ENCODE peak calls at places on chromosomes 6 and 20, in six cellular contexts. S is fibroblast of the aortic adventitia, Q is NB4, D is foreskin fibroblast, W is H1, N is astrocyte. E is an unnamed sample.

GRCh38 chr20:12640255-12640654 is 368.5 kb upstream of the SPTLC3 start:
- DNase-seq in S (no peak), Q (no peak), D (no peak), W (no peak), N (no peak), E (no peak)

GRCh38 chr6:137370871-137371633 is 123.1 kb downstream of the OLIG3 start:
- DNase-seq in S (no peak), Q (peak), D (no peak), W (no peak), N (no peak), E (no peak)

GRCh38 chr20:44083220-44083933 is 103.6 kb downstream of the JPH2 start:
- DNase-seq in S (peak), Q (no peak), D (peak), W (no peak), N (peak), E (peak)

GRCh38 chr20:49937023-49937929 is 1.1 kb downstream of the RNF114 start:
- DNase-seq in S (no peak), Q (peak), D (no peak), W (no peak), N (no peak), E (no peak)

GRCh38 chr20:43322851-43323250 is 133.1 kb upstream of the PTPRT start:
- DNase-seq in S (peak), Q (no peak), D (no peak), W (no peak), N (no peak), E (peak)

GRCh38 chr6:52620906-52621190 is 44.0 kb upstream of the TRAM2 start:
- DNase-seq in S (peak), Q (no peak), D (no peak), W (no peak), N (no peak), E (no peak)

GRCh38 chr6:150142657-150143501 is at the start of gene PPP1R14C:
- DNase-seq in S (no peak), Q (no peak), D (no peak), W (peak), N (peak), E (no peak)

GRCh38 chr6:25218346-25218745 is 60.8 kb upstream of the CARMIL1 start:
- DNase-seq in S (no peak), Q (no peak), D (no peak), W (no peak), N (no peak), E (no peak)

GRCh38 chr6:108570518-108570917 is 9.8 kb downstream of the FOXO3 start:
- DNase-seq in S (no peak), Q (no peak), D (no peak), W (no peak), N (no peak), E (no peak)

GRCh38 chr6:139912735-139913400 is 538.4 kb upstream of the CITED2 start:
- DNase-seq in S (no peak), Q (no peak), D (no peak), W (no peak), N (no peak), E (no peak)

GRCh38 chr20:40682104-40683045 is 6.7 kb downstream of the MAFB start:
- DNase-seq in S (peak), Q (no peak), D (no peak), W (peak), N (no peak), E (peak)

GRCh38 chr6:165663283-165663735 is 268 bp upstream of the PDE10A start:
- DNase-seq in S (peak), Q (no peak), D (peak), W (peak), N (no peak), E (peak)

GRCh38 chr6:122788208-122788607 is 850 bp upstream of the SMPDL3A start:
- DNase-seq in S (no peak), Q (no peak), D (no peak), W (no peak), N (no peak), E (no peak)
- H3K4me3 ChIP-seq in S (no peak), Q (no peak), D (peak), W (no peak), N (no peak), E (no peak)

GRCh38 chr6:56618050-56618449 is 24.6 kb downstream of the DST start:
- DNase-seq in S (no peak), Q (no peak), D (no peak), W (peak), N (no peak), E (no peak)
- TF ChIP-seq CTCF in S (peak), Q (no peak), D (peak), W (no peak), N (peak), E (peak)

GRCh38 chr20:3307078-3307477 is 68.1 kb upstream of the SLC4A11 start:
- DNase-seq in S (no peak), Q (no peak), D (no peak), W (no peak), N (no peak), E (no peak)
- H3K4me3 ChIP-seq in S (no peak), Q (no peak), D (no peak), W (no peak), N (no peak), E (no peak)

GRCh38 chr6:7993952-7994351 is 70.2 kb downstream of the BLOC1S5 start:
- DNase-seq in S (no peak), Q (peak), D (no peak), W (no peak), N (no peak), E (no peak)
- TF ChIP-seq CTCF in S (no peak), Q (no peak), D (no peak), W (peak), N (no peak), E (no peak)

DNA sequence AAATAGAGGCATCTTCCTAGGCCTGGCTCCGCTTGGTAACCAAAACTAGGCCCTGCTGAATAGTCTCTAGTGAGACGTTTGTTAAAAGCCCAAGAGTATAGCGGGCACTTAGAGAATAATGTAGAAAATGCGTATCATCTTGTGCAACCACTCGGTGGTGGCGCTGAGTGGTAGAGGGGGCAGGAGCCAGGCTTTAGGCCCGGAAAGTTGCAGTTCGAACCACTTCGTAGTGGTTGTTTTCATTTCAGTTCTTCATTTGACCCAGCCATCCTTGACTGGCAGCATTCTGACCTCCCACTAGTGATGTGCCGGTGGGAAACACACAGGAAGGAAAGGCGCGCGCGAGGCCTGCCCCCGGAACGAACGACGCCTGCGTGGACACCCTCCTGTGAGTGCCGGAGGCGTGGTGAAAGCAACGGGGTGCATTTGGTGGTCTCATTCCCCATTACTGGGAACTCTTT is 18.0 kb downstream of the GPX5 start:
- DNase-seq in S (peak), Q (peak), D (no peak), W (peak), N (no peak), E (peak)
- H3K4me3 ChIP-seq in S (peak), Q (peak), D (peak), W (peak), N (peak), E (peak)

GRCh38 chr6:138382498-138383265 is 5.0 kb downstream of the SMIM28 start:
- DNase-seq in S (no peak), Q (no peak), D (no peak), W (peak), N (no peak), E (no peak)
- TF ChIP-seq CTCF in S (no peak), Q (no peak), D (no peak), W (peak), N (no peak), E (no peak)

DNA sequence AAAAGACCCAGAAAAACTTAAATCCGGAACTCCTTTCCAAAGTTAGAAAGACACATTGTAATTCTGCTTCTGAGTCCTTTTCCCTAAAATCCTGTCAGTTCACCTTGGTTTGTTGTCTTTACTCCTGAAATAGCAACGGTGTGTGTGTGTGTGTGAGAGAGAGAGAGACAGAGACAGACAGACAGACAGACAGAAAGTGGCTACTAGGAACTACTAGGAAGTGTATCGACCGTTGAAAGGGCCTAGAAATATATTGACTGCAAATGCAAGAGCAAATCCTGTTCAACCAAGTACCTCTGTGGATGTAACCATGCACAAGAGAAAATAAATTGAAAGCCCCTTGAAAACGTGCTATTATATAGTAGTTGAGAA is 100.0 kb upstream of the MLIP start:
- DNase-seq in S (no peak), Q (no peak), D (no peak), W (no peak), N (no peak), E (no peak)
- H3K4me3 ChIP-seq in S (no peak), Q (no peak), D (no peak), W (no peak), N (no peak), E (no peak)